ENCODE peak calls at places on chromosomes 3 and 15, in eight cellular contexts. One of them, this sample, is unnamed.

GRCh38 chr15:42058791-42059190 is 35.6 kb downstream of the PLA2G4D start:
- DNase-seq in lower leg skin: no peak
- DNase-seq in Peyer's patch: no peak
- DNase-seq in erythroblast: no peak
- DNase-seq in HCT116: no peak
- DNase-seq in K562: no peak
- DNase-seq in tibial nerve: no peak
- DNase-seq in stomach: no peak
- DNase-seq in this sample: no peak

GRCh38 chr3:57062119-57062631 is 1.7 kb downstream of the SPATA12 start:
- DNase-seq in tibial nerve: no peak
- DNase-seq in Peyer's patch: no peak
- DNase-seq in stomach: no peak
- DNase-seq in HCT116: no peak
- DNase-seq in K562: no peak
- DNase-seq in lower leg skin: no peak
- DNase-seq in erythroblast: no peak
- DNase-seq in this sample: no peak

GRCh38 chr15:32790352-32790999 is 72.7 kb downstream of the GREM1 start:
- DNase-seq in K562: no peak
- DNase-seq in erythroblast: no peak
- DNase-seq in stomach: no peak
- DNase-seq in tibial nerve: no peak
- DNase-seq in HCT116: no peak
- DNase-seq in lower leg skin: no peak
- DNase-seq in Peyer's patch: no peak
- DNase-seq in this sample: no peak

GRCh38 chr15:98647774-98648653 is at the start of gene IGF1R:
- DNase-seq in HCT116: peak
- DNase-seq in stomach: peak
- DNase-seq in lower leg skin: peak
- DNase-seq in tibial nerve: peak
- DNase-seq in K562: peak
- DNase-seq in erythroblast: peak
- DNase-seq in Peyer's patch: peak
- DNase-seq in this sample: peak

GRCh38 chr3:30557904-30558303 is 48.5 kb upstream of the TGFBR2 start:
- DNase-seq in erythroblast: no peak
- DNase-seq in tibial nerve: no peak
- DNase-seq in stomach: no peak
- DNase-seq in Peyer's patch: no peak
- DNase-seq in HCT116: no peak
- DNase-seq in lower leg skin: no peak
- DNase-seq in K562: no peak
- DNase-seq in this sample: no peak

GRCh38 chr3:65030847-65031463 is 343.2 kb upstream of the ADAMTS9 start:
- DNase-seq in tibial nerve: no peak
- DNase-seq in stomach: no peak
- DNase-seq in lower leg skin: no peak
- DNase-seq in K562: peak
- DNase-seq in Peyer's patch: no peak
- DNase-seq in erythroblast: peak
- DNase-seq in HCT116: no peak
- DNase-seq in this sample: peak

GRCh38 chr15:97084650-97085049 is 754.1 kb downstream of the NR2F2 start:
- DNase-seq in HCT116: no peak
- DNase-seq in K562: no peak
- DNase-seq in erythroblast: no peak
- DNase-seq in lower leg skin: no peak
- DNase-seq in stomach: no peak
- DNase-seq in Peyer's patch: no peak
- DNase-seq in tibial nerve: no peak
- DNase-seq in this sample: peak

GRCh38 chr3:107432013-107432515 is 54.8 kb downstream of the CCDC54 start:
- DNase-seq in stomach: no peak
- DNase-seq in HCT116: no peak
- DNase-seq in tibial nerve: no peak
- DNase-seq in lower leg skin: no peak
- DNase-seq in erythroblast: peak
- DNase-seq in Peyer's patch: no peak
- DNase-seq in K562: no peak
- DNase-seq in this sample: no peak

GRCh38 chr3:128062033-128062745 is 10.0 kb downstream of the SEC61A1 start:
- DNase-seq in lower leg skin: no peak
- DNase-seq in tibial nerve: no peak
- DNase-seq in stomach: no peak
- DNase-seq in K562: no peak
- DNase-seq in Peyer's patch: no peak
- DNase-seq in HCT116: no peak
- DNase-seq in erythroblast: no peak
- DNase-seq in this sample: no peak

GRCh38 chr3:171790898-171791694 is 19.2 kb downstream of the PLD1 start:
- DNase-seq in HCT116: no peak
- DNase-seq in lower leg skin: no peak
- DNase-seq in K562: no peak
- DNase-seq in stomach: no peak
- DNase-seq in erythroblast: no peak
- DNase-seq in tibial nerve: no peak
- DNase-seq in Peyer's patch: no peak
- DNase-seq in this sample: no peak

GRCh38 chr3:192819001-192819569 is 91.7 kb upstream of the FGF12 start:
- DNase-seq in erythroblast: no peak
- DNase-seq in K562: no peak
- DNase-seq in stomach: no peak
- DNase-seq in tibial nerve: no peak
- DNase-seq in Peyer's patch: no peak
- DNase-seq in lower leg skin: no peak
- DNase-seq in HCT116: peak
- DNase-seq in this sample: no peak

GRCh38 chr15:63595066-63595465 is 2.1 kb upstream of the FBXL22 start:
- DNase-seq in Peyer's patch: no peak
- DNase-seq in tibial nerve: no peak
- DNase-seq in K562: no peak
- DNase-seq in HCT116: no peak
- DNase-seq in stomach: no peak
- DNase-seq in erythroblast: no peak
- DNase-seq in lower leg skin: no peak
- DNase-seq in this sample: no peak

GRCh38 chr15:58179741-58180381 is 41.7 kb downstream of the AQP9 start:
- DNase-seq in erythroblast: no peak
- DNase-seq in lower leg skin: no peak
- DNase-seq in Peyer's patch: no peak
- DNase-seq in K562: peak
- DNase-seq in tibial nerve: no peak
- DNase-seq in HCT116: no peak
- DNase-seq in stomach: no peak
- DNase-seq in this sample: no peak
- TF ChIP-seq POLR2A in erythroblast: no peak
- TF ChIP-seq POLR2A in lower leg skin: no peak
- TF ChIP-seq POLR2A in Peyer's patch: no peak
- TF ChIP-seq POLR2A in K562: no peak
- TF ChIP-seq POLR2A in tibial nerve: no peak
- TF ChIP-seq POLR2A in HCT116: no peak
- TF ChIP-seq POLR2A in stomach: no peak
- TF ChIP-seq POLR2A in this sample: no peak

DNA sequence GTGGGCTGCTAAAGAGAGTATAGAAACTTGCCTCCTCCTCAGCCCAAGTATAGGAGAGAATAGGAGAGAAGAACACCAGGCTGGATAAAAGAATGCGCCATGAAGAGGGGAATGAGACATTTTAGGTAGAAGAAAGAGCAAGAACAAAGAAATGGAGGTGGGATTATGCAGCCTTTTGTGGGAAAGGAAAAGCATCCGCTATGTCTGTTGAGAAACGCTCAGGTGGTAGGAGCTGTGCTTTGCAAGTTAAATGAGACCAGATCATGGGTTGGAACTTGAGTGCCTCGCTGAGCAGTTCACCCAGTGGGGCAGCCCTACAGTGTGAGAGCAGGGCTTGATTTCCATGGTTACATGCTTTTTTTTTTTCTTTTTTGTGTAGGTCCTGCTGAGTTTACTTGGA is 11.5 kb upstream of the RTP1 start:
- DNase-seq in Peyer's patch: no peak
- DNase-seq in tibial nerve: no peak
- DNase-seq in HCT116: no peak
- DNase-seq in K562: no peak
- DNase-seq in erythroblast: no peak
- DNase-seq in stomach: no peak
- DNase-seq in lower leg skin: no peak
- DNase-seq in this sample: no peak
- TF ChIP-seq POLR2A in Peyer's patch: no peak
- TF ChIP-seq POLR2A in tibial nerve: no peak
- TF ChIP-seq POLR2A in HCT116: no peak
- TF ChIP-seq POLR2A in K562: no peak
- TF ChIP-seq POLR2A in erythroblast: no peak
- TF ChIP-seq POLR2A in stomach: no peak
- TF ChIP-seq POLR2A in lower leg skin: no peak
- TF ChIP-seq POLR2A in this sample: no peak

GRCh38 chr3:49553690-49554634 is at the start of gene BSN:
- DNase-seq in HCT116: peak
- DNase-seq in Peyer's patch: peak
- DNase-seq in stomach: peak
- DNase-seq in tibial nerve: peak
- DNase-seq in erythroblast: peak
- DNase-seq in lower leg skin: peak
- DNase-seq in K562: peak
- DNase-seq in this sample: peak
- TF ChIP-seq POLR2A in HCT116: no peak
- TF ChIP-seq POLR2A in Peyer's patch: no peak
- TF ChIP-seq POLR2A in stomach: no peak
- TF ChIP-seq POLR2A in tibial nerve: no peak
- TF ChIP-seq POLR2A in erythroblast: no peak
- TF ChIP-seq POLR2A in lower leg skin: no peak
- TF ChIP-seq POLR2A in K562: peak
- TF ChIP-seq POLR2A in this sample: no peak

DNA sequence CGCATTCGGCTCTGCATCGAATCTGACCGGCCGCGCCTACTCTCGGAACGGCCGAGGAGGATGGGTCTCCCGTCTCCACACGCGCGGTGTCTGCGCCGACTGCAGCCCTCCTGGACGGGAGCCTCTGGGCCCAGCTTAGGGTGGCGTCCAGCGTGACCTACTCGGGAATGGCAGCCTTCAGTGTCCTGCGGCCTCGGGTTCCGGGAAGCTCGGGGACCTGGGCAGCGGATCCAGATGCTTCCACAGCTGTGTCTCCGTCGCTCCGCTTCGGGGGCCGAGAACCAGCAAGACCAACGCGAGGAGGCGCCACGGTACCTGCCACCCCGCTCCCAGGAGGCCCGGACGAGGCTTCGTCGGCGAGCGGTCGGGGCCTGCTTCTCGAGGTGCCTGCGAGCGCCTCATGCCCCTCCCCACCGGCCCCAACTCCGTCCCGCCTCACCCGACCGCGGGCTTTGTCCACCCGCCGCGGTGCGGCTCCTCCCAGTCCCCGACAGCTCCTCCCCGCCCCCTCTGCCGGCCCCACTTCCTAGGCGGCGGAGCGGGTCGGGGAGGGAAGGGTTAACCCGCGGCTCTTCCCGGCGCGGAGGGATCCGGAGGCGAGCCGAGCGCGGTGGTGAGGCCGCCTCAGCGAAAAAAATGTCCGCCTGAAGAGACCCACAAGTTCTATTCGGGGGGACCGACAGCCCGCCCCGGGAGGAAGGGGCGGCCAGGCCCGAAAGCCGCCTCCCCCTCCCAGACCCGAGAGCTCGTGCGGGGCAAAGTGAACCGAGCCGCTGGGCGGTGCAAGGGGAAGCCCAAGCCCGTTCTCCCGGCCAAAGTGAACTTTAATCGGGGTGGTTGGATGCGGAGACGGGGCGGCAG is at the start of gene TCF12:
- DNase-seq in HCT116: peak
- DNase-seq in stomach: peak
- DNase-seq in lower leg skin: peak
- DNase-seq in erythroblast: peak
- DNase-seq in Peyer's patch: peak
- DNase-seq in K562: peak
- DNase-seq in tibial nerve: peak
- DNase-seq in this sample: peak
- TF ChIP-seq POLR2A in HCT116: peak
- TF ChIP-seq POLR2A in stomach: no peak
- TF ChIP-seq POLR2A in lower leg skin: no peak
- TF ChIP-seq POLR2A in erythroblast: peak
- TF ChIP-seq POLR2A in Peyer's patch: peak
- TF ChIP-seq POLR2A in K562: peak
- TF ChIP-seq POLR2A in tibial nerve: peak
- TF ChIP-seq POLR2A in this sample: peak

DNA sequence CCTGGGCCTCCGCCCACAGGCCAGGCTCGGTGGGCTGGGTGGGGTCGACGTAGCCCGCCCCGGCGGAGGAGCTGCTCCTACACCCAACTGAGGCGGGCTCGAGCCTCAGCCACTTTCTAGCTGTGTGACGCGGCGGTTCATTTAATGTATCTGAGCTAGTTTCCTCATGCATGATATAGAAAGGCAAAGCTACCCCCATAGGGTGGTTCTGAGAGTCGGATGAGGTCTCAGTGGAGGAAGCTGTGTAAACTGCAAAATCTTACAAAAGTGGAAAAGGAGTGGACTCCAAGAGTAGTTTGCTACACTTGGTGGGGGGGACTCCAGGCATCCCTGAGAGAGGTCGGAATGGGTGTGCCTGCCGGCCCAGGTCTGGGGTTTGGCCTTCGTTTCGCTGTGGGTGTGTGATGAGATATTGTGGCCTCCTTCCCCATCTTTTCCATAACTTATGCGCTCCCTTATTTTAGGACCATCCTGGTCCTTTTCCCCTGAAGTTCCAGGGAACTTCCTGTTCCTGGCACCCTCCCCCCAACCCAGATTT is 933 bp downstream of the PDIA5 start:
- DNase-seq in tibial nerve: no peak
- DNase-seq in K562: peak
- DNase-seq in stomach: no peak
- DNase-seq in erythroblast: peak
- DNase-seq in lower leg skin: no peak
- DNase-seq in HCT116: no peak
- DNase-seq in Peyer's patch: no peak
- DNase-seq in this sample: peak
- TF ChIP-seq POLR2A in tibial nerve: no peak
- TF ChIP-seq POLR2A in K562: no peak
- TF ChIP-seq POLR2A in stomach: no peak
- TF ChIP-seq POLR2A in erythroblast: no peak
- TF ChIP-seq POLR2A in lower leg skin: no peak
- TF ChIP-seq POLR2A in HCT116: no peak
- TF ChIP-seq POLR2A in Peyer's patch: no peak
- TF ChIP-seq POLR2A in this sample: no peak